ENCODE peak calls at places on chromosomes 6 and 20, in ten cellular contexts. I is Panc1, H is kidney, A is BE2C, V is cardiac fibroblast, W is A549, Q is foreskin fibroblast, Y is pancreas, C is ascending aorta, F is lower lobe of right lung. R is an unnamed sample.

GRCh38 chr6:42729731-42730130 is 7.3 kb upstream of the PRPH2 start:
- DNase-seq in H (no peak), Y (no peak), W (no peak), F (no peak), C (no peak), Q (peak; percentile 61), I (no peak), A (no peak), V (no peak), R (no peak)

GRCh38 chr20:46324960-46325703 is 16.8 kb upstream of the CDH22 start:
- DNase-seq in A (peak; percentile 62), Q (peak; percentile 64), C (no peak), Y (no peak), F (no peak), H (no peak), I (no peak), V (peak; percentile 54), W (peak; percentile 62), R (no peak)

GRCh38 chr20:3318226-3318884 is 79.4 kb upstream of the SLC4A11 start:
- DNase-seq in Y (no peak), F (no peak), I (no peak), A (no peak), Q (no peak), V (no peak), H (no peak), C (no peak), W (no peak), R (no peak)

GRCh38 chr6:138685257-138685656 is 88.3 kb upstream of the CCDC28A start:
- DNase-seq in Y (no peak), A (no peak), I (no peak), H (no peak), C (no peak), Q (no peak), V (no peak), F (no peak), W (no peak), R (no peak)

GRCh38 chr6:25178336-25178735 is 100.8 kb upstream of the CARMIL1 start:
- DNase-seq in A (no peak), F (no peak), V (no peak), Q (no peak), C (no peak), I (no peak), W (no peak), Y (no peak), H (no peak), R (no peak)

GRCh38 chr20:24683676-24684075 is 214.2 kb downstream of the SYNDIG1 start:
- DNase-seq in A (peak; percentile 1), C (no peak), W (no peak), V (no peak), Y (no peak), F (no peak), H (peak; percentile 10), I (no peak), Q (no peak), R (no peak)

GRCh38 chr20:1722513-1723050 is 65.0 kb upstream of the SIRPG start:
- DNase-seq in A (no peak), I (no peak), H (no peak), Y (no peak), F (no peak), Q (no peak), W (no peak), V (no peak), C (no peak), R (no peak)

GRCh38 chr6:109455502-109456282 is at the start of gene MICAL1:
- DNase-seq in Y (peak; percentile 68), Q (peak; percentile 87), I (no peak), H (peak; percentile 91), W (peak; percentile 40), V (peak; percentile 58), C (no peak), F (peak; percentile 91), A (peak; percentile 81), R (peak; percentile 64)

GRCh38 chr6:22071655-22072054 is 225.2 kb downstream of the PRL start:
- DNase-seq in A (peak; percentile 24), Q (peak; percentile 57), Y (no peak), C (peak; percentile 23), I (no peak), V (peak; percentile 53), F (no peak), H (peak; percentile 57), W (no peak), R (no peak)

GRCh38 chr6:170393807-170394399 is 87.3 kb downstream of the FAM120B start:
- DNase-seq in I (no peak), Y (no peak), Q (no peak), A (no peak), V (peak; percentile 32), W (no peak), C (no peak), F (no peak), H (no peak), R (no peak)

GRCh38 chr20:48877299-48877698 is 44.2 kb upstream of the ARFGEF2 start:
- DNase-seq in A (no peak), W (no peak), C (no peak), V (no peak), H (no peak), F (no peak), Q (no peak), Y (no peak), I (no peak), R (no peak)

GRCh38 chr6:161138545-161139303 is 135.1 kb downstream of the AGPAT4 start:
- DNase-seq in F (no peak), H (no peak), W (no peak), Q (no peak), A (no peak), C (no peak), V (no peak), Y (no peak), I (no peak), R (no peak)

GRCh38 chr6:48511382-48511781 is 400.4 kb upstream of the PTCHD4 start:
- DNase-seq in I (no peak), C (no peak), Q (no peak), W (no peak), Y (no peak), V (no peak), H (no peak), F (no peak), A (no peak), R (no peak)

GRCh38 chr6:43972915-43973304 is 154.3 kb downstream of the MRPL14 start:
- DNase-seq in C (peak; percentile 52), F (peak; percentile 79), I (no peak), Q (peak; percentile 96), H (peak; percentile 92), Y (peak; percentile 82), W (no peak), V (peak; percentile 83), A (no peak), R (no peak)
- H3K4me3 ChIP-seq in C (no peak overlapping the region), F (no peak overlapping the region), I (no peak overlapping the region), Q (no peak overlapping the region), H (no peak overlapping the region), Y (no peak overlapping the region), W (no peak overlapping the region), V (no peak overlapping the region), A (no peak overlapping the region), R (no peak overlapping the region)

DNA sequence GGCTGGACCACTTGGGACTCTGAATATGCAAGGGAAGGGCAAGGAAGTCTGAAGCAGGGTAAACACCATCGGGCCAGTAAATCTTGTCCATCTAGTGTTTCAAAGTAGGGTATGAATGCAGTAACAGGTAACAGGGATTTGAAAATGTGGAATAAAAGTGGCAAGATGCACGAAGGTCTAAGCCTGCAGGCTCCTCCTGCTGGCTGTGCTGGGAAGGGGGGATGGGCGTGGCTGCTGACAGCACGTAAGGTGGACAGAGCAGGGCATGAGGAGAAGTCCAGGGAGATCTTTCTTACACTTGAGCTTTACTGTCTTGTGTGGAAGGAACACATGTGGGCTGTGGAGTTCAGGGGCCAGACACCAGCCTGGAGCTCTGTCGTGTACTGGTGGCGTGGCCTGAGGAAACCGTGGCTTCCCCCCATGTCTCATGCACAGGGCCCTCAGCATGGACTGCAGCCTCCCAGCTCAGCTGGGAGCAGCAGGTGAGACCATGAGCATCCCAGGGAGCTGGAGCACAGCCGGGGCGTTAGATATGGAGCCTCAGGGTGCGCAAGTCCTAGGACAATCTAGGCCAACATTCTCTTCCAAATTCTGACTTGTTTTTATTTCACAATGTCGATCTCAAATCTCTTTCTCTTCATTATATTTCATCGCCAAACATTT is 84.5 kb downstream of the SLC22A23 start:
- DNase-seq in I (no peak), V (no peak), A (no peak), F (no peak), C (no peak), W (no peak), Q (no peak), Y (no peak), H (no peak), R (no peak)
- TF ChIP-seq CTCF in I (no peak), V (no peak), A (peak; percentile 26), F (no peak), C (no peak), W (no peak), Q (no peak), Y (no peak), H (no peak), R (no peak)

GRCh38 chr20:49985617-49986016 is 2.8 kb downstream of the SNAI1 start:
- DNase-seq in W (no peak), H (no peak), V (no peak), A (no peak), Y (no peak), Q (no peak), C (no peak), F (no peak), I (no peak), R (no peak)
- H3K4me3 ChIP-seq in W (peak overlapping the region; percentile 69), H (no peak overlapping the region), V (peak overlapping the region; percentile 90), A (peak overlapping the region; percentile 93), Y (peak overlapping the region; percentile 48), Q (peak overlapping the region; percentile 93), C (peak overlapping the region; percentile 80), F (peak overlapping the region; percentile 62), I (peak overlapping the region; percentile 83), R (no peak overlapping the region)

GRCh38 chr6:131808460-131809269 is 845 bp downstream of the ENPP1 start:
- DNase-seq in H (no peak), A (no peak), C (no peak), W (no peak), Y (no peak), V (no peak), F (no peak), Q (peak; percentile 17), I (no peak), R (no peak)

GRCh38 chr6:131811510-131811909 is 3.7 kb downstream of the ENPP1 start:
- DNase-seq in F (no peak), A (no peak), I (no peak), V (no peak), Y (no peak), Q (no peak), C (no peak), W (no peak), H (no peak), R (no peak)

GRCh38 chr6:131816869-131817268 is 9.0 kb downstream of the ENPP1 start:
- DNase-seq in I (no peak), A (no peak), Y (no peak), Q (no peak), W (no peak), V (no peak), F (no peak), H (no peak), C (no peak), R (no peak)

GRCh38 chr6:131819507-131820228 is 11.8 kb downstream of the ENPP1 start:
- DNase-seq in H (no peak), Y (no peak), F (no peak), C (no peak), I (no peak), A (no peak), Q (peak; percentile 48), V (peak; percentile 69), W (no peak), R (no peak)

DNA sequence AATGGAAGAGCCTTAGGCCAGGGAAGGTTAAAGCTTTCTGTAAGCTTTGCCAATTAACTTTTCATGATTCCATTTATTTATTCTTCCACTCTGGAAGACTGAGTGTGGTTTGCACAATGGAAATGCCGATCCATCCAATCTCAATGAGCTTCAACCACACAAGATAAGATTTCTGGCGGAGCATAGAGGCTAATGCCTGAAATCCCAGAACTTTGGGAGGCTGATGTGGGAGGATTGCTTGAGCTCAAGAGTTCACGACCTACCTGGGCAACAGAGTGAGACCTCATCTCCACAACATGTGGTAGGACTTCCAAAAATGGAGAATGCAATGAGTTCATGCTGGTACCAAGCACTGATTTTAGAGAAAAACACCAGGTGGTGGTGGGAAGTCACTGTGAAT is 6.2 kb downstream of the ENPP1 start:
- DNase-seq in V (no peak), C (no peak), Q (no peak), H (no peak), A (no peak), W (no peak), I (no peak), Y (no peak), F (no peak), R (no peak)
- TF ChIP-seq CTCF in V (no peak), C (no peak), Q (no peak), H (no peak), A (no peak), W (no peak), I (no peak), Y (no peak), F (no peak), R (no peak)

R was measured in GM12864.